ENCODE peak calls at places on chromosome 9, in six cellular contexts. J, I, D, T, A and M are unnamed samples.

GRCh38 chr9:100111235-100111634 is 12.2 kb downstream of the INVS start:
- DNase-seq in J (no peak), I (no peak), D (no peak), T (no peak), A (peak), M (no peak)

GRCh38 chr9:133683494-133684460 is 47.6 kb downstream of the DBH start:
- DNase-seq in J (peak), I (no peak), D (no peak), T (no peak), A (no peak), M (no peak)

GRCh38 chr9:72982161-72982799 is 29.4 kb upstream of the ALDH1A1 start:
- DNase-seq in J (no peak), I (no peak), D (no peak), T (no peak), A (no peak), M (no peak)

GRCh38 chr9:87062706-87063105 is 115.4 kb upstream of the GAS1 start:
- DNase-seq in J (no peak), I (no peak), D (no peak), T (no peak), A (peak), M (no peak)

GRCh38 chr9:31304576-31304975 is 1079.9 kb upstream of the ACO1 start:
- DNase-seq in J (no peak), I (no peak), D (no peak), T (no peak), A (peak), M (no peak)

GRCh38 chr9:132516911-132517310 is 65.5 kb upstream of the BARHL1 start:
- DNase-seq in J (no peak), I (no peak), D (no peak), T (no peak), A (no peak), M (no peak)

GRCh38 chr9:89363921-89364663 is 45.8 kb downstream of the SECISBP2 start:
- DNase-seq in J (peak), I (no peak), D (no peak), T (no peak), A (no peak), M (no peak)

GRCh38 chr9:131620764-131621520 is 75.6 kb downstream of the PRRT1B start:
- DNase-seq in J (no peak), I (no peak), D (no peak), T (no peak), A (no peak), M (no peak)

GRCh38 chr9:136687721-136688223 is 515 bp upstream of the AGPAT2 start:
- DNase-seq in J (no peak), I (no peak), D (no peak), T (no peak), A (no peak), M (no peak)

GRCh38 chr9:36328798-36329411 is 70.7 kb upstream of the GNE start:
- DNase-seq in J (no peak), I (peak), D (peak), T (no peak), A (no peak), M (peak)

GRCh38 chr9:14466828-14467227 is 152.9 kb upstream of the NFIB start:
- DNase-seq in J (no peak), I (no peak), D (no peak), T (no peak), A (no peak), M (no peak)

GRCh38 chr9:36906492-36906891 is 127.6 kb downstream of the PAX5 start:
- DNase-seq in J (no peak), I (no peak), D (no peak), T (no peak), A (no peak), M (no peak)

GRCh38 chr9:134185536-134186011 is 21.2 kb upstream of the RNU6ATAC start:
- DNase-seq in J (no peak), I (no peak), D (no peak), T (no peak), A (no peak), M (no peak)

GRCh38 chr9:32701321-32702022 is 66.0 kb upstream of the TAF1L start:
- DNase-seq in J (no peak), I (no peak), D (no peak), T (no peak), A (no peak), M (no peak)

GRCh38 chr9:80500300-80500699 is 928.5 kb downstream of the TLE4 start:
- DNase-seq in J (no peak), I (no peak), D (no peak), T (no peak), A (no peak), M (no peak)

GRCh38 chr9:80649001-80649420 is 1040.3 kb downstream of the TLE1 start:
- DNase-seq in J (no peak), I (no peak), D (no peak), T (no peak), A (no peak), M (no peak)

GRCh38 chr9:87812375-87813118 is 70.1 kb upstream of the SPATA31E1 start:
- DNase-seq in J (no peak), I (no peak), D (no peak), T (no peak), A (peak), M (no peak)

GRCh38 chr9:32419921-32420320 is 35.5 kb downstream of the ACO1 start:
- DNase-seq in J (no peak), I (no peak), D (no peak), T (no peak), A (no peak), M (no peak)

GRCh38 chr9:112334319-112334828 is 955 bp upstream of the PTBP3 start:
- DNase-seq in J (peak), I (no peak), D (no peak), T (no peak), A (no peak), M (no peak)

GRCh38 chr9:106596984-106597383 is 266.0 kb upstream of the ZNF462 start:
- DNase-seq in J (no peak), I (no peak), D (no peak), T (no peak), A (no peak), M (no peak)

GRCh38 chr9:2879803-2880202 is 35.9 kb upstream of the PUM3 start:
- DNase-seq in J (no peak), I (no peak), D (no peak), T (no peak), A (no peak), M (no peak)

GRCh38 chr9:116499986-116500871 is 186.9 kb upstream of the TRIM32 start:
- DNase-seq in J (no peak), I (no peak), D (no peak), T (no peak), A (peak), M (no peak)

GRCh38 chr9:133112361-133113026 is 8.5 kb downstream of the RALGDS start:
- DNase-seq in J (no peak), I (no peak), D (peak), T (no peak), A (no peak), M (no peak)

GRCh38 chr9:71608021-71608420 is 160.3 kb downstream of the CEMIP2 start:
- DNase-seq in J (no peak), I (no peak), D (no peak), T (no peak), A (no peak), M (no peak)

GRCh38 chr9:35790385-35791291 is 753 bp upstream of the NPR2 start:
- DNase-seq in J (peak), I (peak), D (peak), T (peak), A (peak), M (no peak)

GRCh38 chr9:99680191-99680590 is 141.5 kb upstream of the NR4A3 start:
- DNase-seq in J (no peak), I (no peak), D (no peak), T (no peak), A (peak), M (no peak)

GRCh38 chr9:98215821-98216220 is 23.4 kb upstream of the CORO2A start:
- DNase-seq in J (peak), I (peak), D (no peak), T (no peak), A (no peak), M (no peak)

GRCh38 chr9:137085918-137086530 is 761 bp upstream of the MAN1B1 start:
- DNase-seq in J (peak), I (no peak), D (peak), T (no peak), A (no peak), M (no peak)

GRCh38 chr9:123138156-123138555 is 104.7 kb downstream of the GPR21 start:
- DNase-seq in J (no peak), I (no peak), D (no peak), T (no peak), A (no peak), M (no peak)

GRCh38 chr9:19992556-19992955 is 203.7 kb upstream of the SLC24A2 start:
- DNase-seq in J (no peak), I (no peak), D (no peak), T (no peak), A (no peak), M (no peak)

GRCh38 chr9:114117996-114118830 is 19.1 kb upstream of the KIF12 start:
- DNase-seq in J (no peak), I (no peak), D (no peak), T (no peak), A (no peak), M (no peak)

GRCh38 chr9:10899509-10899908 is 286.7 kb upstream of the PTPRD start:
- DNase-seq in J (no peak), I (no peak), D (no peak), T (no peak), A (no peak), M (no peak)

GRCh38 chr9:117073539-117074336 is 341.1 kb downstream of the ASTN2 start:
- DNase-seq in J (no peak), I (peak), D (no peak), T (no peak), A (no peak), M (no peak)

GRCh38 chr9:133202688-133203453 is 6.2 kb downstream of the OBP2B start:
- DNase-seq in J (peak), I (no peak), D (no peak), T (no peak), A (no peak), M (no peak)

GRCh38 chr9:69085523-69086283 is 50.2 kb downstream of the FXN start:
- DNase-seq in J (no peak), I (no peak), D (no peak), T (no peak), A (peak), M (no peak)

GRCh38 chr9:35856206-35856605 is 14.0 kb downstream of the OR13J1 start:
- DNase-seq in J (no peak), I (no peak), D (no peak), T (no peak), A (no peak), M (no peak)

GRCh38 chr9:121673576-121673975 is 22.1 kb downstream of the DAB2IP start:
- DNase-seq in J (no peak), I (no peak), D (no peak), T (no peak), A (no peak), M (no peak)